ENCODE peak calls at places on chromosomes 7 and 10, in five cellular contexts. M, Z, I, H and T are unnamed samples.

GRCh38 chr10:113907166-113907565 is 52.7 kb downstream of the NHLRC2 start:
- DNase-seq in I (no peak), Z (no peak), H (no peak), M (no peak), T (no peak)

GRCh38 chr7:80772347-80773101 is 134.1 kb downstream of the CD36 start:
- DNase-seq in I (no peak), H (no peak), M (no peak), Z (no peak), T (no peak)

GRCh38 chr10:36281871-36282331 is 639.8 kb upstream of the FZD8 start:
- DNase-seq in H (no peak), M (no peak), I (no peak), Z (no peak), T (no peak)

GRCh38 chr10:30980951-30981616 is 50.6 kb downstream of the ZNF438 start:
- DNase-seq in H (no peak), M (no peak), Z (peak), I (peak), T (no peak)

GRCh38 chr10:110858297-110858934 is 13.3 kb upstream of the PDCD4 start:
- DNase-seq in Z (no peak), M (no peak), I (no peak), H (peak), T (no peak)

GRCh38 chr7:16649196-16649595 is 3.2 kb downstream of the BZW2 start:
- DNase-seq in I (no peak), M (no peak), H (no peak), Z (no peak), T (no peak)

GRCh38 chr7:47366960-47367359 is 215.0 kb downstream of the TNS3 start:
- DNase-seq in M (no peak), H (no peak), Z (no peak), I (no peak), T (no peak)

GRCh38 chr7:87600130-87601124 is at the start of gene ABCB1:
- DNase-seq in M (peak), H (no peak), Z (no peak), I (no peak), T (no peak)

GRCh38 chr10:32412499-32412853 is 33.5 kb upstream of the CCDC7 start:
- DNase-seq in Z (no peak), M (no peak), H (no peak), I (no peak), T (no peak)

GRCh38 chr10:132977807-132978206 is 35.4 kb upstream of the CFAP46 start:
- DNase-seq in H (no peak), Z (no peak), M (no peak), I (no peak), T (no peak)

GRCh38 chr7:138538518-138538917 is 78.5 kb downstream of the TRIM24 start:
- DNase-seq in M (no peak), I (no peak), Z (peak), H (no peak), T (no peak)

GRCh38 chr7:41524861-41525260 is 178.0 kb downstream of the INHBA start:
- DNase-seq in H (no peak), M (no peak), I (no peak), Z (no peak), T (no peak)

GRCh38 chr7:1019789-1020610 is 24.3 kb upstream of the GPR146 start:
- DNase-seq in I (no peak), H (no peak), M (no peak), Z (no peak), T (no peak)

GRCh38 chr10:31413325-31413724 is 94.3 kb downstream of the ZEB1 start:
- DNase-seq in I (no peak), H (no peak), M (no peak), Z (peak), T (no peak)

GRCh38 chr10:30863516-30864210 is 168.0 kb downstream of the ZNF438 start:
- DNase-seq in M (no peak), I (no peak), H (no peak), Z (no peak), T (no peak)

GRCh38 chr10:69955897-69956832 is 96.5 kb upstream of the MACROH2A2 start:
- DNase-seq in I (no peak), M (no peak), H (no peak), Z (no peak), T (peak)

GRCh38 chr10:88994034-88994433 is 3.4 kb downstream of the FAS start:
- DNase-seq in H (no peak), Z (no peak), M (no peak), I (no peak), T (no peak)

GRCh38 chr10:50392426-50392825 is 141.1 kb upstream of the ASAH2 start:
- DNase-seq in H (no peak), M (no peak), I (no peak), Z (no peak), T (no peak)

GRCh38 chr7:101124376-101125056 is 2.4 kb upstream of the SERPINE1 start:
- DNase-seq in H (peak), I (peak), M (no peak), Z (peak), T (no peak)

GRCh38 chr10:103512591-103513382 is 19.3 kb downstream of the NEURL1 start:
- DNase-seq in Z (no peak), I (no peak), H (no peak), M (peak), T (no peak)

GRCh38 chr10:123974406-123974805 is 82.8 kb upstream of the CPXM2 start:
- DNase-seq in Z (peak), M (peak), H (no peak), I (peak), T (no peak)

GRCh38 chr7:156935250-156935649 is 14.3 kb upstream of the NOM1 start:
- DNase-seq in I (no peak), M (no peak), Z (no peak), H (no peak), T (no peak)

GRCh38 chr7:82578430-82578829 is 134.9 kb upstream of the CACNA2D1 start:
- DNase-seq in I (no peak), H (no peak), Z (no peak), M (no peak), T (no peak)

GRCh38 chr10:102433619-102434046 is 1.3 kb upstream of the CUEDC2 start:
- DNase-seq in H (peak), M (no peak), I (no peak), Z (no peak), T (no peak)

GRCh38 chr7:1645071-1646015 is 24.7 kb upstream of the ELFN1 start:
- DNase-seq in M (no peak), Z (no peak), I (no peak), H (no peak), T (no peak)

GRCh38 chr7:101848168-101848951 is 30.9 kb downstream of the CUX1 start:
- DNase-seq in Z (no peak), I (no peak), H (no peak), M (no peak), T (no peak)

GRCh38 chr10:18145652-18146051 is 5.4 kb downstream of the CACNB2 start:
- DNase-seq in I (no peak), H (no peak), Z (no peak), M (no peak), T (no peak)

GRCh38 chr7:1237704-1238255 is 5.1 kb downstream of the UNCX start:
- DNase-seq in M (no peak), I (no peak), H (no peak), Z (no peak), T (no peak)

GRCh38 chr10:71124921-71125748 is 87.2 kb upstream of the UNC5B start:
- DNase-seq in I (no peak), M (no peak), Z (no peak), H (no peak), T (no peak)

GRCh38 chr7:149580328-149580727 is 82.7 kb upstream of the ZNF746 start:
- DNase-seq in H (no peak), M (no peak), I (no peak), Z (no peak), T (no peak)